ENCODE peak calls at places on chromosomes 2 and 18, in seven cellular contexts. W, G, O, H, C, I and P are unnamed samples.
A peak's percentile ranks its signal among the peaks of the same experiment; 100 is the strongest.

GRCh38 chr2:28684142-28684858 is 67.3 kb upstream of the PPP1CB start:
- DNase-seq in O (no peak), W (no peak), I (no peak), H (no peak), G (no peak), C (no peak), P (no peak)

GRCh38 chr18:41134426-41134825 is 820.6 kb upstream of the PIK3C3 start:
- DNase-seq in H (no peak), C (no peak), W (no peak), G (no peak), O (no peak), I (no peak), P (no peak)

GRCh38 chr18:79203017-79203605 is 133.9 kb downstream of the ATP9B start:
- DNase-seq in G (no peak), H (no peak), W (no peak), O (no peak), C (no peak), I (no peak), P (peak; percentile 8)

GRCh38 chr18:25310045-25310444 is 41.9 kb downstream of the ZNF521 start:
- DNase-seq in H (no peak), O (no peak), I (no peak), W (no peak), G (peak; percentile 46), C (peak; percentile 75), P (peak; percentile 55)

GRCh38 chr2:218523651-218524050 is 44.5 kb downstream of the USP37 start:
- DNase-seq in W (no peak), G (no peak), H (no peak), C (no peak), I (no peak), O (no peak), P (no peak)

GRCh38 chr2:98771771-98772521 is 41.0 kb upstream of the MGAT4A start:
- DNase-seq in H (no peak), C (no peak), I (no peak), O (no peak), W (no peak), G (peak; percentile 70), P (peak; percentile 83)

GRCh38 chr18:21894619-21895367 is 154.2 kb downstream of the MIB1 start:
- DNase-seq in W (no peak), O (peak; percentile 56), C (no peak), G (peak; percentile 67), H (no peak), I (no peak), P (no peak)

GRCh38 chr18:8893221-8893620 is 187.9 kb downstream of the MTCL1 start:
- DNase-seq in H (no peak), O (no peak), C (no peak), W (no peak), I (no peak), G (no peak), P (no peak)

GRCh38 chr2:30255466-30256408 is 24.4 kb downstream of the LBH start:
- DNase-seq in W (no peak), H (no peak), I (no peak), C (no peak), O (peak; percentile 70), G (no peak), P (no peak)

GRCh38 chr2:42859006-42859552 is 66.7 kb upstream of the HAAO start:
- DNase-seq in G (peak; percentile 90), W (no peak), C (peak; percentile 90), O (peak; percentile 80), H (peak; percentile 61), I (no peak), P (peak; percentile 77)

GRCh38 chr2:232024457-232024856 is 62.9 kb downstream of the DIS3L2 start:
- DNase-seq in W (no peak), G (no peak), C (no peak), O (no peak), H (no peak), I (no peak), P (no peak)

GRCh38 chr2:235149736-235150135 is 197.9 kb downstream of the SH3BP4 start:
- DNase-seq in G (no peak), I (no peak), H (no peak), W (no peak), O (no peak), C (no peak), P (no peak)

GRCh38 chr2:727071-727470 is 49.9 kb upstream of the TMEM18 start:
- DNase-seq in C (no peak), W (no peak), I (no peak), G (no peak), H (no peak), O (no peak), P (no peak)

GRCh38 chr18:69358197-69358895 is 42.3 kb upstream of the DOK6 start:
- DNase-seq in O (no peak), G (no peak), I (no peak), H (no peak), C (no peak), W (no peak), P (no peak)

GRCh38 chr2:159683804-159684203 is 28.5 kb upstream of the MARCHF7 start:
- DNase-seq in O (no peak), H (no peak), C (no peak), I (no peak), G (no peak), W (no peak), P (no peak)

GRCh38 chr2:129934044-129934822 is 45.2 kb upstream of the RAB6C start:
- DNase-seq in G (peak; percentile 5), H (no peak), O (no peak), W (no peak), C (no peak), I (no peak), P (no peak)

GRCh38 chr2:218956039-218956438 is 3.4 kb upstream of the CDK5R2 start:
- DNase-seq in O (no peak), C (no peak), G (no peak), I (no peak), W (no peak), H (no peak), P (no peak)

GRCh38 chr2:10556271-10557140 is 108.4 kb upstream of the ODC1 start:
- DNase-seq in I (no peak), G (no peak), O (no peak), W (peak; percentile 44), C (no peak), H (no peak), P (no peak)

GRCh38 chr2:198371329-198371728 is 566.9 kb downstream of the PLCL1 start:
- DNase-seq in W (no peak), O (no peak), C (no peak), I (no peak), G (no peak), H (no peak), P (no peak)

GRCh38 chr2:63840081-63840784 is 1.5 kb upstream of the UGP2 start:
- DNase-seq in O (peak; percentile 28), H (no peak), I (no peak), G (no peak), C (no peak), W (no peak), P (no peak)

GRCh38 chr2:86787701-86788100 is 3.0 kb downstream of the CD8A start:
- DNase-seq in H (no peak), C (no peak), W (no peak), G (peak; percentile 41), O (no peak), I (no peak), P (no peak)

GRCh38 chr2:146227395-146228393 is 1617.1 kb upstream of the ACVR2A start:
- DNase-seq in W (no peak), C (no peak), I (no peak), O (no peak), H (no peak), G (no peak), P (no peak)

GRCh38 chr2:167785606-167786005 is 461.8 kb downstream of the STK39 start:
- DNase-seq in G (no peak), O (no peak), I (no peak), H (no peak), C (no peak), W (no peak), P (peak; percentile 63)

GRCh38 chr2:233107906-233108305 is 47.8 kb downstream of the INPP5D start:
- DNase-seq in H (no peak), I (no peak), O (no peak), C (no peak), W (no peak), G (no peak), P (no peak)

GRCh38 chr18:36757081-36757480 is 71.7 kb downstream of the TPGS2 start:
- DNase-seq in C (peak; percentile 50), I (no peak), H (no peak), W (no peak), O (no peak), G (peak; percentile 76), P (peak; percentile 65)

DNA sequence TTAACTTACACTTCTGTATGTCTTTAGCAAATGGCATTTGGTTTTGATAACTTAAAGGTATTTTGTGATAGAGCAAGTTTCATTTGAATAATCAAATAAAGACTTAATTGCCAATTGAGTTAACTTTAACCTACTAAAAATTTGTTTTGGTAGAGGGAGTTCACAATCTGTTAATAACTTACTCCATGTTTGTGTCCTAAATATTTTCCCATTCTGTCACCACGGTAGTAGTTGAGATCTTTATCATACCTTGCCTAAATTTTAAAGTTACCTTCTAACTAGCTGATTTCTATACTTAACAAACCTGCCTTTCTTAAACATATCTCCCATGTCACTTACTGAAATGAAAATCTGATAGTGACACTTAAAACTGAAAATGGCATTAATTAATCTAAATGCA is 127.1 kb downstream of the TMEFF2 start:
- DNase-seq in O (no peak), C (no peak), I (no peak), W (no peak), G (no peak), H (no peak), P (no peak)
- TF ChIP-seq CTCF in O (no peak), C (no peak), I (no peak), W (no peak), G (no peak), H (no peak), P (no peak)

GRCh38 chr2:123532126-123532525 is 493.0 kb upstream of the CNTNAP5 start:
- DNase-seq in G (no peak), C (no peak), O (no peak), W (no peak), H (no peak), I (no peak), P (no peak)
- H3K4me3 ChIP-seq in G (no peak overlapping the region), C (no peak overlapping the region), O (no peak overlapping the region), W (no peak overlapping the region), H (no peak overlapping the region), I (no peak overlapping the region), P (no peak overlapping the region)

GRCh38 chr2:240732911-240733622 is 41.4 kb downstream of the AQP12A start:
- DNase-seq in C (no peak), H (no peak), O (no peak), G (no peak), I (no peak), W (no peak), P (no peak)

GRCh38 chr2:240732184-240732583 is 40.5 kb downstream of the AQP12A start:
- DNase-seq in C (no peak), O (no peak), I (no peak), G (no peak), H (no peak), W (no peak), P (no peak)

GRCh38 chr2:240735476-240735875 is 43.8 kb downstream of the AQP12A start:
- DNase-seq in O (no peak), W (no peak), I (no peak), G (no peak), H (no peak), C (no peak), P (no peak)

GRCh38 chr2:240734756-240735155 is 43.1 kb downstream of the AQP12A start:
- DNase-seq in G (no peak), I (no peak), H (no peak), W (no peak), O (no peak), C (no peak), P (no peak)

GRCh38 chr2:240733803-240734495 is 42.3 kb downstream of the AQP12A start:
- DNase-seq in W (no peak), C (no peak), G (no peak), O (no peak), I (no peak), H (no peak), P (no peak)
- TF ChIP-seq CTCF in W (no peak), C (no peak), G (no peak), O (no peak), I (no peak), H (no peak), P (peak; percentile 12)

GRCh38 chr2:215104226-215104625 is 34.2 kb downstream of the ABCA12 start:
- DNase-seq in C (no peak), I (no peak), H (no peak), G (no peak), O (no peak), W (no peak), P (no peak)
- H3K4me3 ChIP-seq in C (no peak overlapping the region), I (no peak overlapping the region), H (no peak overlapping the region), G (no peak overlapping the region), O (no peak overlapping the region), W (no peak overlapping the region), P (no peak overlapping the region)